ENCODE peak calls at places on chromosomes 3 and 15, in five cellular contexts. P is GM12878, W is SK-N-SH, Q is HepG2, I is K562. V is an unnamed sample.

GRCh38 chr15:44414001-44414400 is 13.4 kb upstream of the CTDSPL2 start:
- DNase-seq in P (no peak), W (no peak), Q (no peak), I (no peak), V (no peak)

GRCh38 chr3:15430624-15431023 is 3.2 kb downstream of the EAF1 start:
- DNase-seq in W (no peak), P (no peak), I (no peak), Q (no peak), V (no peak)

GRCh38 chr3:123716421-123716820 is 131.6 kb upstream of the HACD2 start:
- DNase-seq in Q (no peak), I (no peak), P (no peak), W (no peak), V (no peak)

GRCh38 chr15:57528940-57529565 is 62.7 kb upstream of the MYZAP start:
- DNase-seq in I (no peak), W (no peak), P (no peak), Q (no peak), V (no peak)

GRCh38 chr3:13460341-13460736 is 19.8 kb upstream of the HDAC11 start:
- DNase-seq in I (no peak), P (no peak), Q (no peak), W (no peak), V (no peak)

GRCh38 chr3:124632566-124633140 is 97.6 kb upstream of the UMPS start:
- DNase-seq in Q (no peak), I (no peak), W (no peak), P (no peak), V (no peak)

GRCh38 chr15:58510715-58511465 is 79.1 kb downstream of the LIPC start:
- DNase-seq in W (no peak), Q (no peak), I (no peak), P (no peak), V (no peak)

GRCh38 chr3:141659821-141660597 is 78.1 kb upstream of the RNF7 start:
- DNase-seq in I (peak; percentile 29), W (peak; percentile 89), P (no peak), Q (no peak), V (peak; percentile 65)

GRCh38 chr15:49927462-49927861 is 191.6 kb downstream of the ATP8B4 start:
- DNase-seq in Q (no peak), P (no peak), W (no peak), I (no peak), V (no peak)

GRCh38 chr3:76097588-76097975 is 312.2 kb upstream of the ZNF717 start:
- DNase-seq in I (no peak), P (no peak), Q (no peak), W (no peak), V (no peak)

GRCh38 chr3:35562141-35562540 is 77.2 kb upstream of the ARPP21 start:
- DNase-seq in I (no peak), Q (no peak), W (no peak), P (no peak), V (no peak)

GRCh38 chr3:53938645-53939044 is 47.0 kb upstream of the SELENOK start:
- DNase-seq in W (peak; percentile 55), I (peak; percentile 24), P (no peak), Q (peak; percentile 25), V (peak; percentile 58)

GRCh38 chr3:117719316-117719926 is 1009.8 kb downstream of the TUSC7 start:
- DNase-seq in W (peak; percentile 36), Q (peak; percentile 8), I (peak; percentile 10), P (no peak), V (peak; percentile 17)

GRCh38 chr3:117725314-117725713 is 1015.7 kb downstream of the TUSC7 start:
- DNase-seq in W (no peak), Q (no peak), I (no peak), P (no peak), V (no peak)

GRCh38 chr3:117722856-117723255 is 1013.3 kb downstream of the TUSC7 start:
- DNase-seq in I (no peak), W (no peak), P (no peak), Q (no peak), V (no peak)

GRCh38 chr3:117726776-117727175 is 1017.2 kb downstream of the TUSC7 start:
- DNase-seq in P (no peak), W (no peak), Q (no peak), I (no peak), V (no peak)

GRCh38 chr3:117721866-117722265 is 1012.3 kb downstream of the TUSC7 start:
- DNase-seq in I (no peak), Q (no peak), P (no peak), W (no peak), V (no peak)
- TF ChIP-seq FOXM1 in I (no peak), Q (no peak), P (no peak), W (no peak), V (no peak)

DNA sequence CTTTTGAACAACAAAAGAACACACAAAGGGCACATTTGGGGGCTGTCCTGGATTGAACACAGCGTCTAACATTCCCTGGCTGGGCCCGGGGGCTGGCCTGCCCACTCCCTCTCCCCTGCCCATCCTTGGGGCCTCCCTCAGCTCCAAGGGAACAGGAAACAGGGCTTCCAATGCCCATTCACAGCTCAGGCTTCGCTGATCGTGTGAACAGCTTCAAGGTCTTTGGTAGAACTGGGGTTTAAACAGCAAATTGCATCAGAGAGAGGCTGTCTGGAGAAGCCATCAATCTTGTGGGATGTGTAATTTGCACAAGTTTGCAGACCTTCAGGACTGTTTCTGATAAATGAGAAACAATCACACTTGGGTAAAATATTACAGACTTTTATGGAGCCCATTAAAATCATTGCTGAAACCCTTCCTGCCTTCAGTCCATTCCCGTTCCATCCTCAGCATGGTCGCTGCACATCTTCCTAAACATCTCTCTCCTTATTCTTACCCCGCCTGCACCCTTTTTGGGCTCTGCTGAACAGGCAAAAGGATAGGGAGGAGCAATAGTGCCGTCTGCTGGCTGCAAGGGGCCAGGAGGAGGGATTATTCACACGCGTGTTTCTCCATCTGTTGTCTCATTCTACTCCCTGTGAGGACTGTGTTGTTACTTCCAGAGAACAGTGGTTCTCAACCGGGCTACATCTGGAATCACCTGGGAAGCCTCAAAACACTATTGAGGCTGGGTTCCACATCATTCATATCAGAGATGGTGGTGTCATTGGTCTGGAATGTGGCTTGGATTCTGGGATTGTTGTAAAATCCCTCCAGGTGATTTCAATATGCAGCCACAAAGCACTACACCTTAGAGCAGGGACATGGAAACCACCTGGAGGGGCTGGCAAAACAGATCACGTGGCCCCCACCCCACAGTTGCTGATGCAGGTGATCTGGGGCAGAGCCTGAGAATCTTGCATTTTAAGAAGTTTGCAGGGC is 116.3 kb downstream of the CLSTN2 start:
- DNase-seq in W (peak; percentile 49), Q (peak; percentile 2), I (peak; percentile 11), P (no peak), V (peak; percentile 42)
- TF ChIP-seq FOXM1 in W (no peak), Q (no peak), I (no peak), P (no peak), V (no peak)

GRCh38 chr3:134348524-134348923 is 25.7 kb downstream of the AMOTL2 start:
- DNase-seq in Q (no peak), P (no peak), W (no peak), I (no peak), V (no peak)
- TF ChIP-seq FOXM1 in Q (no peak), P (no peak), W (no peak), I (no peak), V (no peak)

GRCh38 chr3:110623571-110623970 is 448.0 kb upstream of the NECTIN3 start:
- DNase-seq in Q (no peak), I (no peak), W (no peak), P (no peak), V (no peak)
- TF ChIP-seq FOXM1 in Q (no peak), I (no peak), W (no peak), P (no peak), V (no peak)

GRCh38 chr3:194276768-194277546 is 74.2 kb downstream of the CPN2 start:
- DNase-seq in Q (no peak), I (no peak), P (no peak), W (no peak), V (no peak)

GRCh38 chr3:194279106-194279505 is 72.0 kb downstream of the CPN2 start:
- DNase-seq in I (no peak), P (no peak), Q (no peak), W (no peak), V (no peak)

GRCh38 chr3:194278186-194278845 is 72.8 kb downstream of the CPN2 start:
- DNase-seq in W (no peak), Q (no peak), P (no peak), I (no peak), V (no peak)

GRCh38 chr3:194275721-194276120 is 75.4 kb downstream of the CPN2 start:
- DNase-seq in I (no peak), P (no peak), W (no peak), Q (no peak), V (no peak)

DNA sequence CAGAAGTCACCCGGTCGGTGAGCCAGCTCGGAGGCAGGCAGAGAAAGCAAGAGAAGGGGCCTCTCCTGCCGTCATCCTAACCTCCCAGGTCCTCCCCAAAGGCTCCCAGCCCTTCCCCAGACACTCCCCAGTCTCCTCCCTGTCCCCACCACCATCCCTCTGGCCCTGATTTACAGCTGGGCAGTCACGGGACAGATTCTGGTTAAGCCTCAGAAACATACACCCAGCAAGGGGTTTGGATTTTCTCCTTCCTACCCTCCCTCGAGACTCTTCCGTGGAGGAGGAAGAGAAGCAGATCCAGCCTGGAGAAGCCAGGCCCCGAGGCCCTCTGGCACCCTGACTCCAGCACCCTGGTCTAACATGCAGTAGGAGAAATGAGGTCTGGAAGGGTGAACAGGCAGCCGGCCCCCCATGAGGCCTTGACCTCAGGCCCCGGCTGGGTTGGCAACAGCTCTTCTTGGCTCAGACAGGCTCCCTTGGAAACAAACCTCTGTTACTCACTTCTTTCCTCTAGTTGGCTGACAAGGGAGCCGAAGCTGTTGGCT is 73.5 kb downstream of the CPN2 start:
- DNase-seq in P (no peak), I (no peak), Q (no peak), W (peak; percentile 49), V (no peak)
- TF ChIP-seq FOXM1 in P (no peak), I (no peak), Q (no peak), W (no peak), V (no peak)

GRCh38 chr3:69115731-69116130 is 6.7 kb downstream of the LMOD3 start:
- DNase-seq in I (no peak), W (no peak), Q (no peak), P (no peak), V (no peak)
- TF ChIP-seq FOXM1 in I (no peak), W (no peak), Q (no peak), P (no peak), V (no peak)

DNA sequence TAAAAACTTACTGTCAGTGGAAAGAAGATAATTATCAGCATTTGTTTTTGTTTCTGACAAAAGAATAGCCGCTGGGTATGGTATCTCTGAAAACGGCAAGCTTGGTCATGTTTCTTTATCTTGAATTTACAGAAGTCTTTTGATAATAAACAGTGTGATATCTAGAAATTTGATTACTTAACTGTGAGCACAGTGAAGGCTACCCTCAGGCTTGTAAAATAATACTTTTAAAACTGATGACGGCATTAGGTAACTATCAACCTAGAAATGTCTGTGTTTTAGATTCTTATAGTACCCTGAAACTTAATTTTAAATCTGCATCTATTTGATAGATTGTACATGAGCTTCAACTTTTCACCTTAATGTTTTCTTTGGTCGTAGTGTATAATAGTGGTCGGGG is 43.4 kb downstream of the NSUN3 start:
- DNase-seq in Q (no peak), I (no peak), W (peak; percentile 15), P (no peak), V (peak; percentile 8)
- TF ChIP-seq FOXM1 in Q (no peak), I (no peak), W (no peak), P (no peak), V (no peak)

DNA sequence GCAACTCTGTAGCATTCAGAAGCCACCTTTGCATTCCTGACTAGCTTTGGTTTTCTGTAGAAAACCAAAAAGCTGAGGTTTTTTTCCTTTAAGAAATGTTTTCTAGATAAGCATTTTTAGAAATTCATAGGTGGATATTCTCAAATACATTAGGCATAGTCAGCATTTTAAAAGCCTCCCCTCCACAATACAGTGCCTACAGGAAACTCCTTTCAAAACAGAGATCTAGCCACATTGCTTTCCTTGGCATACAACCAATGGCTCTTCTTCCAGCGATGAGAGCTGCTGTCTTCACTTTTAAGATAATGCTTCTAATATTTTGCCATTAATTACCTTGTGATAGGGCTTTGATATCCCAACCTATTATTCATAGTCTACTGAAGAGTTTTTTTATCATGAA is 14.3 kb downstream of the PSMD6 start:
- DNase-seq in P (no peak), I (no peak), W (no peak), Q (no peak), V (no peak)
- TF ChIP-seq FOXM1 in P (no peak), I (no peak), W (no peak), Q (no peak), V (no peak)